ENCODE peak calls at places on chromosomes 6 and 20, in nine cellular contexts. U is brain microvascular endothelial cell, Q is esophagus muscularis mucosa, M is astrocyte, O is colonic mucosa, C is upper lobe of right lung, S is lung, T is Panc1, I is adrenal gland. W is an unnamed sample.

GRCh38 chr20:57620999-57621398 is 773 bp upstream of the ZBP1 start:
- DNase-seq in O (peak; percentile 26), C (no peak), I (no peak), T (no peak), U (no peak), M (no peak), S (no peak), Q (no peak), W (peak; percentile 81)

GRCh38 chr20:63974402-63975200 is 4.8 kb downstream of the SAMD10 start:
- DNase-seq in I (peak; percentile 34), M (no peak), T (no peak), S (peak; percentile 42), U (no peak), O (no peak), C (peak; percentile 64), Q (no peak), W (peak; percentile 87)

GRCh38 chr6:83160167-83160566 is 32.9 kb downstream of the PGM3 start:
- DNase-seq in O (no peak), T (no peak), C (no peak), U (no peak), S (no peak), Q (no peak), I (no peak), M (no peak), W (no peak)

GRCh38 chr6:147035891-147036290 is 168.3 kb upstream of the STXBP5 start:
- DNase-seq in S (no peak), Q (no peak), C (no peak), U (no peak), O (no peak), T (no peak), I (no peak), M (no peak), W (no peak)

GRCh38 chr6:34150766-34151165 is 4.9 kb upstream of the GRM4 start:
- DNase-seq in C (peak; percentile 27), O (no peak), I (no peak), U (no peak), T (no peak), M (no peak), S (no peak), Q (no peak), W (peak; percentile 24)

GRCh38 chr6:44234101-44235090 is 11.0 kb downstream of the SLC29A1 start:
- DNase-seq in C (peak; percentile 75), T (no peak), S (no peak), U (peak; percentile 65), O (peak; percentile 61), Q (peak; percentile 96), I (peak; percentile 95), M (peak; percentile 78), W (peak; percentile 48)

GRCh38 chr6:55758156-55758942 is 117.0 kb downstream of the BMP5 start:
- DNase-seq in T (peak; percentile 75), M (peak; percentile 68), Q (no peak), C (no peak), S (no peak), U (peak; percentile 63), I (no peak), O (no peak), W (peak; percentile 80)

GRCh38 chr6:36516559-36516958 is 30.7 kb downstream of the STK38 start:
- DNase-seq in M (no peak), I (no peak), U (no peak), Q (no peak), O (peak; percentile 39), C (no peak), S (no peak), T (no peak), W (no peak)

GRCh38 chr20:25198663-25199363 is 3.3 kb downstream of the ENTPD6 start:
- DNase-seq in T (no peak), I (no peak), U (no peak), S (no peak), C (no peak), Q (no peak), O (no peak), M (no peak), W (no peak)

GRCh38 chr6:6803180-6803978 is 214.9 kb downstream of the LY86 start:
- DNase-seq in C (no peak), O (peak; percentile 71), S (no peak), Q (no peak), U (no peak), T (no peak), M (no peak), I (no peak), W (peak; percentile 99)

GRCh38 chr6:55046869-55047422 is 127.4 kb upstream of the HCRTR2 start:
- DNase-seq in S (no peak), C (no peak), Q (no peak), M (no peak), O (no peak), I (no peak), T (no peak), U (no peak), W (no peak)

DNA sequence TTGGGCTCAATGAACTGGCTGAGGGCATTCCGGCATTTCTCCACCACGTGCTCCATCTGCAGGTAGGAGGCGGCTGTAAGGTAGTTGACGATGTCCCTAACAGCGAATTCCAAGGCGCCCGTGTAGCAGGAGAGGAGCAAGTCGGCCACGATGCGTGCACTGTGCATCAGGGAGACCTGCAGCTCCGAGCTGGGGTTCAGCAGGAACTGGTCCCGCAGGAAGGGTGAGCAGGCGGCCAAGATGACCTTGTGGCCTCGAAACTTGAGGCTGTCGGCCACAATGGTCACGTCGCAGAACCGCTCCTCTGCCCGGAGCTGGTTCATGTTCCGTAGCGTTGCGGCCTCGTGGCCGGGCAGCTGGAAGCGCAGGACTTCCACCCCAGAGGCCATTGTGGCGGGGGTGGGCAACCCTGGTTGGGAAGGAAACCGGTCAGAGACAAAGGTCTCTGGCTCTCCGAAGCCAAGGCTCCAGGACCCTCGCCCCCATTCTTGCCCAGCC is 920 bp downstream of the ZBTB12 start:
- DNase-seq in Q (no peak), M (no peak), O (peak; percentile 47), U (no peak), S (no peak), I (peak; percentile 58), T (no peak), C (no peak), W (no peak)
- H3K27ac ChIP-seq in Q (peak overlapping the region; percentile 83), M (no peak overlapping the region), O (peak overlapping the region; percentile 82), U (no peak overlapping the region), S (no peak overlapping the region), I (peak overlapping the region; percentile 87), T (peak overlapping the region; percentile 75), C (peak overlapping the region; percentile 17), W (peak overlapping the region; percentile 68)

DNA sequence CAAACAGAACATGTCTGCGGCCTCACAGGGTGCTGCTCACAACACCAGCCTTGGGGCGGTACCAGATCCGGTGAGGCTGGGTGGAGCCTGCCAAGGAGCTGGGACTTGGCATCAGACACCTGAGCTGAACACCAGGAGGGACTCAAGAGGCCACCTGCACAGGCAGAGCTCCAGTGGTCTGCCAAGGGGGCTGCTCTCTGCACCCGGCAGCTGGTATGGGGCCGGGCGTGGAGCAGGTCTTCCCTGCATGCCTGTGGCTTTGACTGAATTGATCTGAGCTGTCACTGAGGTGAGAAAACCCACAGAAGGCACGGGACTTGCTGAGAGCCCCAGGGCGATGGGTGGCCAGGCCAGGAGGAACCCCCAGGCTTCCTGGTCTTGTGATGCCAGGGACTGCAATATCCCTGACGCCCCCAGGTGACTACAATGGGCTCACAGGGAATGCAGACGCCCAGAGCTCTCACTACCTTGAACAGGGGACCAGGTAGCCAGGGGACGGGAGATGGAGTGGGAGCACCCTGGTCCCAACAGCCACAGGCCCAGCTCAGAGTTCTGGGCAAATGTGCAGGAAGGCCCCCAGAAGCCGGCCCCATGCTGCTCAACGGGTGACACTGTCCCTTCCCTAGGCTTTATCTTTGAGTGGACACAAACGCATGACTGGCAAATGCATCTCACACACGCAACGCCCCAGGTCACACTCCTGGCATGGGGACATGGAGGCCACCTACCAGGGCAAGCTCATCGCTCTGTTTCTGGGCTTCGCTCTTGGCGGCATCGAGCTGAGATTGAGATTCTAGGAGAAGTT is 48.2 kb downstream of the DSTN start:
- DNase-seq in U (no peak), Q (no peak), M (no peak), C (peak; percentile 76), I (peak; percentile 14), O (peak; percentile 19), T (no peak), S (no peak), W (no peak)
- H3K36me3 ChIP-seq in U (peaks cover 94% of the 10 kb centered on the region), Q (peaks cover 95% of the 10 kb centered on the region), M (peaks cover 47% of the 10 kb centered on the region), C (peaks cover 92% of the 10 kb centered on the region), I (no peaks in the 10 kb centered on the region), O (peaks cover 25% of the 10 kb centered on the region), T (no peaks in the 10 kb centered on the region), S (peaks cover 11% of the 10 kb centered on the region), W (peaks cover 33% of the 10 kb centered on the region)

GRCh38 chr6:5425797-5426196 is 164.5 kb downstream of the FARS2 start:
- DNase-seq in I (no peak), Q (no peak), U (no peak), T (no peak), O (no peak), S (no peak), M (no peak), C (no peak), W (no peak)

GRCh38 chr6:5423251-5423650 is 161.9 kb downstream of the FARS2 start:
- DNase-seq in O (no peak), M (no peak), C (no peak), T (no peak), U (no peak), Q (no peak), I (no peak), S (no peak), W (no peak)

GRCh38 chr6:5425267-5425666 is 164.0 kb downstream of the FARS2 start:
- DNase-seq in S (no peak), U (no peak), M (no peak), Q (no peak), I (no peak), T (no peak), C (no peak), O (no peak), W (no peak)

DNA sequence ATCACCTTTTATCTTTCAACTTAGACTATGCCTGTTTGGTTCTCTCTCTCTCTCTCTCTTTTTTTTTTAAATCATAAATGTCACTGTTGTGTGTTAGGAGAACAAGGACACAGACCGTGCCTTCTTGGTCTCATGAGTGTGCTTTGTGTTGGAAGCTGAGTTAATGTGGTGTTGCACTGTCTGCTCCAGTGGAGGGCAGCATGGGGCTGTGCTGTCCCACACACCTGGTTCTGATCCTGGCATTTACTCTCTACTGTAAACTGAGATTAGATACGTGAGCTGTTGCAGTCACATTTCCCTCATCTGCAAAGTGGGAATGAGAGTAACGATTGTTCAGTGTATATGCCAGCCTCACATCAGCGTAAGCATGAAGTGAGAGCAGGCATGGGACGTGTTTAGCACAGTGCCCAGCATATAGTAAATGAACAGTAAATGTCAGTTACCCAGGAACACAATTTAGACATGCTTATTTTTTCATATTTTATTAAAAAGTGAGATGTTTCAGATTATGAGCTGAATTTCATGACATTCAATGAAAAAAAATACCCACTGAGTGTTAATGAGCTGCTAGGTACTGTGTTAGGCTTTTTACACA is 161.1 kb downstream of the FARS2 start:
- DNase-seq in S (no peak), I (peak; percentile 51), U (peak; percentile 47), M (peak; percentile 12), T (peak; percentile 5), Q (no peak), C (no peak), O (no peak), W (no peak)
- TF ChIP-seq CTCF in S (no peak), I (peak; percentile 43), U (peak; percentile 89), M (peak; percentile 59), T (peak; percentile 69), Q (no peak), C (peak; percentile 32), O (peak; percentile 18), W (peak; percentile 66)

DNA sequence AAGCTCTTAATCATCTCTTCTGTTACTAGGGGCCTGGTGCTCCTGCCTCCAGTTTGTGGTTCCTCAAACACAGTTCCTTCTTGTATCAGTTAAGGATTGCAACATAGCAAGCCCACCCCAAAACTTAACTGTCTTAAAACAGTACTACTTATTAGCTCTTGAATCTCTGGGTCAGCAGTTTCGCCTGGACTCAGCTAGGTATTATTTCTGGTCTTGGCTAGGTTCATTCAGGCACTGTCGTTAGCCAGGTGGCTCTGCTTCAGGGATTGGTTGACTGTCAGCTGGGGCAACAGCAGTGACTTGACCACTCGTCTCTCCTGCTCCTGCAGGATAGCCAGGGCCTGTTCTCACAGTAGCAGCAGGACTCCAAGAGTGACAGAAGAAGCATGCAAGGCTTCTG is 30.0 kb upstream of the RALY start:
- DNase-seq in C (no peak), T (no peak), M (no peak), S (no peak), Q (no peak), I (no peak), O (no peak), U (no peak), W (peak; percentile 63)
- H3K27ac ChIP-seq in C (no peak overlapping the region), T (no peak overlapping the region), M (no peak overlapping the region), S (no peak overlapping the region), Q (no peak overlapping the region), I (no peak overlapping the region), O (no peak overlapping the region), U (no peak overlapping the region), W (no peak overlapping the region)

W was measured in RWPE2.